ENCODE peak calls at places on chromosome 19, in six cellular contexts. E, Z, W, G, I and J are unnamed samples.

GRCh38 chr19:29366757-29367156 is 153.8 kb upstream of the UQCRFS1 start:
- DNase-seq in I (no peak), Z (no peak), G (no peak), E (peak), W (peak), J (no peak)

GRCh38 chr19:35559281-35559659 is 4.2 kb downstream of the ATP4A start:
- DNase-seq in G (peak), Z (peak), W (no peak), E (no peak), I (no peak), J (peak)

GRCh38 chr19:54431255-54431838 is 16.1 kb downstream of the TTYH1 start:
- DNase-seq in G (no peak), E (no peak), I (no peak), W (no peak), Z (no peak), J (no peak)

GRCh38 chr19:18021121-18021755 is 13.3 kb downstream of the ARRDC2 start:
- DNase-seq in I (no peak), E (no peak), G (no peak), W (peak), Z (no peak), J (no peak)

GRCh38 chr19:43305642-43306041 is 36.3 kb upstream of the PSG9 start:
- DNase-seq in E (no peak), W (peak), I (peak), Z (no peak), G (no peak), J (no peak)

GRCh38 chr19:6018786-6019185 is 40.8 kb upstream of the RANBP3 start:
- DNase-seq in I (no peak), E (peak), G (no peak), Z (no peak), W (peak), J (no peak)

GRCh38 chr19:40811478-40812341 is 12.7 kb downstream of the EGLN2 start:
- DNase-seq in E (no peak), I (no peak), W (peak), G (no peak), Z (no peak), J (no peak)

GRCh38 chr19:45901432-45901903 is 945 bp downstream of the MYPOP start:
- DNase-seq in G (no peak), I (no peak), E (no peak), Z (no peak), W (no peak), J (no peak)

GRCh38 chr19:54684537-54684936 is 21.8 kb downstream of the LILRB4 start:
- DNase-seq in G (no peak), E (no peak), Z (no peak), I (peak), W (peak), J (no peak)

GRCh38 chr19:18204394-18205179 is 745 bp upstream of the RAB3A start:
- DNase-seq in G (no peak), I (no peak), Z (no peak), E (peak), W (no peak), J (no peak)

GRCh38 chr19:5943623-5944022 is 29.6 kb downstream of the CAPS start:
- DNase-seq in W (no peak), G (no peak), Z (no peak), E (no peak), I (no peak), J (no peak)

GRCh38 chr19:38033658-38034150 is 126.7 kb downstream of the SIPA1L3 start:
- DNase-seq in E (no peak), G (peak), Z (peak), W (no peak), I (no peak), J (peak)

GRCh38 chr19:38032951-38033350 is 125.9 kb downstream of the SIPA1L3 start:
- DNase-seq in W (no peak), I (no peak), E (no peak), G (no peak), Z (no peak), J (no peak)

GRCh38 chr19:38032151-38032550 is 125.1 kb downstream of the SIPA1L3 start:
- DNase-seq in I (no peak), G (no peak), W (no peak), Z (no peak), E (no peak), J (no peak)

GRCh38 chr19:38035515-38036495 is 128.8 kb downstream of the SIPA1L3 start:
- DNase-seq in Z (no peak), G (no peak), E (no peak), I (peak), W (no peak), J (no peak)

DNA sequence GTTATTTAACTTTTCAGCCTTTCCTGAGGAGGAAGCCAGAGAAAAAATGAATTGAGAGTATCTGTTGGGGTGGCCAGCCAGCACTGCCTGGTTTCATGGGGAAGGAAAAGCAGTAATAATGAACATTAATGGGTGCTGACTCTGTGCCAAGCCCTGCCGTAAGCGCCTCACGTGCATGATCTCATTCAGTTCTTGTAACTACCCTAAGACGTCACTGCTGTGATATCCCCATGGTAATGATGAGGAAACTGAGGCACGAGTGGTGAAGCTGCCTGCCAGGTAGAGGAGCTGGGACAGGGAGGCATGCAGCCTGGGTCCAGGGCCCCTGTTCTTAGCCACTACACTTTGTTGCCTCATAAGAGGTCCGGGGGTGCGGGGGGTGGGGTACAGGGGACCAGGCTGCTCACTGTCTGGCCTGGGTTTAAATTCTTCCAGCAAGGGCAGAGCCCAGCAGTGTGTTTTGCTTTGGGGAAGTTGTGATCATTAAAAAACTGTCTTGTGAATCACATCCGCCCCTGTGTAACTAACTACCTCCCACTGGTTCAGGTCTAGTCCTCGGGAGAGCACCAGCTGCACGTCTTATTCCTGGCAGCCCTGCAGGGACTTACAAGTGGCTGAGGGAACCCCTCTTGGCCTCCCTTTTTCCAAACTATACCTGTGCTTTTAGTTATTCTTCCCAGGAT is 127.3 kb downstream of the SIPA1L3 start:
- DNase-seq in G (no peak), I (no peak), W (no peak), E (no peak), Z (no peak), J (no peak)
- TF ChIP-seq TAF1 in G (no peak), I (no peak), W (no peak), E (no peak), Z (no peak), J (no peak)

GRCh38 chr19:1469936-1470863 is 8.8 kb downstream of the C19orf25 start:
- DNase-seq in W (peak), G (no peak), E (peak), I (no peak), Z (peak), J (peak)
- TF ChIP-seq POLR2AphosphoS5 in W (no peak), G (no peak), E (no peak), I (no peak), Z (no peak), J (no peak)

GRCh38 chr19:10751109-10751972 is 33.5 kb downstream of the DNM2 start:
- DNase-seq in G (no peak), I (no peak), W (no peak), E (no peak), Z (no peak), J (no peak)
- TF ChIP-seq POLR2A in G (no peak), I (no peak), W (no peak), E (no peak), Z (no peak), J (no peak)

GRCh38 chr19:2552859-2553258 is 76.9 kb downstream of the GADD45B start:
- DNase-seq in E (no peak), I (no peak), Z (peak), W (no peak), G (peak), J (peak)
- TF ChIP-seq TAF1 in E (no peak), I (no peak), Z (no peak), W (no peak), G (no peak), J (no peak)

GRCh38 chr19:4867534-4868285 is at the start of gene PLIN3:
- DNase-seq in E (peak), G (peak), W (peak), I (peak), Z (peak), J (peak)
- TF ChIP-seq POLR2AphosphoS5 in E (no peak), G (peak), W (peak), I (peak), Z (no peak), J (no peak)

GRCh38 chr19:47749326-47749725 is 4.0 kb downstream of the NOP53 start:
- DNase-seq in W (no peak), I (no peak), E (no peak), Z (no peak), G (peak), J (no peak)

GRCh38 chr19:47740866-47741519 is 4.4 kb upstream of the NOP53 start:
- DNase-seq in Z (no peak), W (no peak), G (no peak), E (no peak), I (no peak), J (no peak)

GRCh38 chr19:47742636-47743035 is 2.7 kb upstream of the NOP53 start:
- DNase-seq in Z (no peak), W (no peak), G (no peak), I (no peak), E (no peak), J (no peak)

GRCh38 chr19:47741544-47742125 is 3.7 kb upstream of the NOP53 start:
- DNase-seq in W (no peak), E (no peak), Z (no peak), I (no peak), G (no peak), J (no peak)

DNA sequence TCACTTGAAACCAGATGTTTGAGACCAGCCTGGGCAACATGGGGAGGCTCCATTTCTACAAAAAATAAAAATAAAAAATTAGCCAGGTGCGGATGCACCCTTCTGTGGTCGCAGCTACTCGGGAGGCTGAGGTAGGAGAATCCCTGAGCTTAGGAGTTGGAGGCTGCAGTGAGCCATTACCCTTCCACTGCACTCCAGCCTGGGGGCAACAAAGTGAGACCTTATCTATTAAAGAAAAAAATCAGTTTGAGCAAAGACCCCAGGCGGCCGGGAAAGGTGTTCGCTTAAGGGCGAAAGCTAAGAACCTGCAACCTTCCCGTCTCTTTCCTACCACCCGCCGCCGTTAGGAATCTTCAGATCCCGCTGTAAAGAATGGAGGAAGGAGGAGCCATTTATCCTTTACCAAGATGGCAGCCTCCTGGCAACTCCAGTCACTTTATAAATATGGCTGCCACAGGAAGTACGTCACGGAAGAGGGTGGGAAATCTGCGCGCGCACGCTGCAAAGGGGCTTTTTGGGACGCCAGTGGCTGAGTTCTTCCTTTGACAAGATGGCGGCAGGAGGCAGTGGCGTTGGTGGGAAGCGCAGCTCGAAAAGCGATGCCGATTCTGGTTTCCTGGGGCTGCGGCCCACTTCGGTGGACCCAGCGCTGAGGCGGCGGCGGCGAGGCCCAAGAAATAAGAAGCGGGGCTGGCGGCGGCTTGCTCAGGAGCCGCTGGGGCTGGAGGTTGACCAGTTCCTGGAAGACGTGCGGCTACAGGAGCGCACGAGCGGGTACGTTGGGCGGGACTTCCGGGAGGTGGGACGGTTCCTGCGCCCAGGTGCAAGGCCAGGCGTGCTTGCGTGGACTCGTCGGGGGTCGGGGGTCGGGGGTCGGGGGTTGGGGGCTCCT is at the start of gene NOP53:
- DNase-seq in W (peak), G (peak), E (peak), Z (peak), I (peak), J (peak)
- TF ChIP-seq POLR2A in W (peak), G (peak), E (peak), Z (peak), I (peak), J (peak)

GRCh38 chr19:8569066-8569761 is 8.0 kb downstream of the MYO1F start:
- DNase-seq in G (peak), I (no peak), W (peak), Z (peak), E (no peak), J (peak)
- TF ChIP-seq TAF1 in G (no peak), I (no peak), W (no peak), Z (no peak), E (no peak), J (no peak)

GRCh38 chr19:52735734-52736133 is 890 bp upstream of the ZNF611 start:
- DNase-seq in I (peak), Z (no peak), E (peak), G (no peak), W (no peak), J (no peak)
- TF ChIP-seq POLR2AphosphoS5 in I (no peak), Z (no peak), E (no peak), G (no peak), W (no peak), J (no peak)

DNA sequence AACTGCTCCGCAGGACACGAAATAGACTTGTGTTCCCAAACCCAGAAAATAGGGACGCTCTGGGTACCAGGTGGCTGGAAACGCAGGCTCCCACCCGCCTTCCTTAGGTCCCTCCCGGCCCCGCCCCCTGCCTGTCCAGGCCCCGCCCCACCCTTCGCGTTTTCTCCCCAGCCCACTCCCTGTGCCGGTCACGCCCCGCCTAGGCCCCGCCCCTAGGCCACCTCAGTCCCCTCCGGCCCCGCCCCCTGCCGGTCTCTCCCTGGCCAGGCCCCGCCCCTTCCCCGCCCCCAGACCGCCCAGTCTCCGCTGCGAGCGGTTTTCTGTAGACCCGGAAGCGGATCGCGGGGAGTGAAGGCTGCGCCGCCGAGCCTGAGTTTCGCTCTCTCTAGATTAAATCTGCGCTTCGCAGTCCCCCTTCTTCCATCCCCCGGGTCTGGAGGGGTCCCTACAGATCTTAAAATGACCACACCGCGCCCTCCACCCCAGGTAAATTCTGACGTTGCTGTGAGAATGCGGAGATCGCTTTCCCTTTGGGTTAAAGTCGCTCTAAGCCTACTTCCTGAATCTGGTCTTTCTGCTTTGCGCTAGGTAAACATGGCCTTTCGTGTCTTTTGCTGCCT is 3.7 kb upstream of the ZNF665 start:
- DNase-seq in Z (peak), G (peak), E (peak), I (peak), W (peak), J (peak)
- TF ChIP-seq POLR2A in Z (peak), G (peak), E (no peak), I (peak), W (peak), J (peak)

DNA sequence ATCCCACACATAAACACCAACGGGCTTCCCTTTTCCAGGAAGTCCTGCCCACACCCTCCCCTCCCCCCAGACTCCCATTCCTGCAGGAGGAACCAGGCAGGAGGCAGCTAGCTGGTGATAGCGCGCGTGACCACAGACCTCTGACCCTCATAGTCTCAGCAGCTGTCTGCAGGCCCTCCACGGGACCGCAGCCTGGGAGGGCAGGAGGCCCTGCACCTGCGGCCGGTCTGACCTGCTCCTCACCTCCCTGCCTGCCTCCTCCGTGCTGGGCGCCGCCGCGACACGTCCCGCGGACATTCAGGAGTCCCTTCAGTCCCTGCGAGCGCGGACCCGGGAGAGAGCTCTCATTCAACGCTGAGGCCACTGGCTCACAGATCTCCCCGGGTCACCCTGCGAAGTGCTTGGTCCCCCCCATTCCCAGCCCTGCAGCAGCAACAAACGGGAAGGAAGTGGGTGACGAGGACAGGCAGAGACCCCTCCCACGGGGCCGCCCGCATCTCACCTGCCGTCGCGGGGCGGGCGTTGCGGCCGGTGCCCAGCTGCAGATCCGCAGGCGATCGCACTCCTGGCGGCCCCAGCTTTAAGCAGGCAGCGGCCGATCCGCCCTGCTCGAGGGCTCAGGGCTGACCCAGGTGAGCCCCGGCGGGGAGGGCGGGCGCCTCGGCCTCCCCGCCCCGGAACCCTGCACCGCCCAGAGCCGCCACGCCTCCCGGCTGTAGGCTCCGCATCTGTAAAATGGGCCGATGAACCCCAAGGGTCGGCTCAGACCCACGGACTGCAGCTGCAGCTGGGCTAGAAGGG is 1.1 kb upstream of the ACP5 start:
- DNase-seq in I (peak), Z (peak), W (peak), G (no peak), E (peak), J (peak)
- TF ChIP-seq TAF1 in I (no peak), Z (no peak), W (no peak), G (no peak), E (no peak), J (no peak)